ENCODE peak calls at places on chromosomes 1 and 21, in six cellular contexts. U is BJ, N is tibial artery, C is hepatocyte, R is colonic mucosa, Q is astrocyte. X is an unnamed sample.

GRCh38 chr1:233777571-233777970 is 126.9 kb upstream of the SLC35F3 start:
- DNase-seq in U (no peak), N (no peak), C (no peak), R (no peak), Q (no peak), X (no peak)

GRCh38 chr1:58785424-58786058 is 1.7 kb upstream of the JUN start:
- DNase-seq in U (no peak), N (peak), C (peak), R (peak), Q (peak), X (peak)

GRCh38 chr1:156692958-156693857 is 12.2 kb downstream of the CRABP2 start:
- DNase-seq in U (no peak), N (no peak), C (peak), R (no peak), Q (no peak), X (no peak)

GRCh38 chr1:163876546-163876945 is 554.8 kb downstream of the NUF2 start:
- DNase-seq in U (no peak), N (no peak), C (no peak), R (no peak), Q (no peak), X (no peak)

GRCh38 chr1:46202975-46203737 is at the start of gene LURAP1:
- DNase-seq in U (no peak), N (peak), C (peak), R (peak), Q (peak), X (peak)

GRCh38 chr1:208686592-208686991 is 442.4 kb upstream of the PLXNA2 start:
- DNase-seq in U (no peak), N (no peak), C (no peak), R (no peak), Q (no peak), X (no peak)

GRCh38 chr1:223201967-223202366 is 58.9 kb upstream of the TLR5 start:
- DNase-seq in U (no peak), N (no peak), C (no peak), R (no peak), Q (no peak), X (no peak)

GRCh38 chr1:15676688-15677661 is 7.1 kb upstream of the PLEKHM2 start:
- DNase-seq in U (no peak), N (no peak), C (no peak), R (no peak), Q (no peak), X (no peak)

GRCh38 chr1:53681647-53682368 is 57.2 kb downstream of the GLIS1 start:
- DNase-seq in U (no peak), N (peak), C (peak), R (peak), Q (no peak), X (no peak)

GRCh38 chr1:15799928-15800835 is 7.3 kb downstream of the UQCRHL start:
- DNase-seq in U (no peak), N (peak), C (peak), R (peak), Q (peak), X (peak)

GRCh38 chr1:116415699-116416533 is 42.9 kb downstream of the ATP1A1 start:
- DNase-seq in U (no peak), N (no peak), C (no peak), R (peak), Q (no peak), X (peak)

GRCh38 chr1:228058172-228058980 is 24.1 kb upstream of the ARF1 start:
- DNase-seq in U (no peak), N (no peak), C (no peak), R (no peak), Q (no peak), X (no peak)

GRCh38 chr1:234862944-234863515 is 253.1 kb upstream of the IRF2BP2 start:
- DNase-seq in U (peak), N (peak), C (peak), R (peak), Q (peak), X (peak)

GRCh38 chr1:15402809-15403450 is 6.8 kb upstream of the EFHD2 start:
- DNase-seq in U (no peak), N (no peak), C (no peak), R (no peak), Q (no peak), X (no peak)

GRCh38 chr1:203133969-203134725 is 6.6 kb downstream of the ADORA1 start:
- DNase-seq in U (no peak), N (no peak), C (peak), R (no peak), Q (peak), X (peak)

GRCh38 chr21:29080454-29080930 is 7.0 kb upstream of the CCT8 start:
- DNase-seq in U (no peak), N (no peak), C (no peak), R (no peak), Q (peak), X (no peak)

GRCh38 chr1:206116191-206116872 is 856 bp downstream of the AVPR1B start:
- DNase-seq in U (no peak), N (no peak), C (no peak), R (no peak), Q (no peak), X (no peak)

GRCh38 chr1:23371987-23372386 is 2.4 kb upstream of the ZNF436 start:
- DNase-seq in U (no peak), N (no peak), C (no peak), R (no peak), Q (no peak), X (no peak)

GRCh38 chr1:62725255-62725654 is 37.1 kb upstream of the DOCK7 start:
- DNase-seq in U (peak), N (no peak), C (no peak), R (no peak), Q (peak), X (peak)

GRCh38 chr1:155044812-155045690 is 6.1 kb upstream of the ADAM15 start:
- DNase-seq in U (no peak), N (peak), C (peak), R (peak), Q (peak), X (peak)

GRCh38 chr1:215567491-215568286 is 585 bp downstream of the KCTD3 start:
- DNase-seq in U (no peak), N (no peak), C (peak), R (peak), Q (peak), X (peak)

GRCh38 chr1:66350001-66350547 is 183.9 kb upstream of the SGIP1 start:
- DNase-seq in U (no peak), N (no peak), C (no peak), R (no peak), Q (no peak), X (peak)

GRCh38 chr1:66932291-66932690 is 7.5 kb downstream of the MIER1 start:
- DNase-seq in U (no peak), N (no peak), C (no peak), R (no peak), Q (no peak), X (no peak)

GRCh38 chr1:242447682-242448081 is 76.8 kb downstream of the PLD5 start:
- DNase-seq in U (no peak), N (no peak), C (no peak), R (no peak), Q (no peak), X (no peak)

GRCh38 chr1:235073331-235073967 is 55.2 kb downstream of the TOMM20 start:
- DNase-seq in U (no peak), N (no peak), C (peak), R (peak), Q (no peak), X (peak)

GRCh38 chr21:16992448-16992847 is 520.4 kb upstream of the CXADR start:
- DNase-seq in U (no peak), N (no peak), C (no peak), R (no peak), Q (no peak), X (no peak)

GRCh38 chr1:38973659-38974437 is 17.2 kb upstream of the AKIRIN1 start:
- DNase-seq in U (no peak), N (no peak), C (no peak), R (no peak), Q (no peak), X (peak)

GRCh38 chr1:13577846-13578245 is 5.8 kb upstream of the PDPN start:
- DNase-seq in U (no peak), N (no peak), C (no peak), R (no peak), Q (no peak), X (no peak)

GRCh38 chr21:14306143-14306907 is 76.6 kb downstream of the HSPA13 start:
- DNase-seq in U (no peak), N (no peak), C (no peak), R (no peak), Q (no peak), X (peak)
- TF ChIP-seq CTCF in U (no peak), N (no peak), C (peak), R (no peak), Q (no peak), X (peak)

GRCh38 chr1:114703242-114703641 is 7.9 kb upstream of the AMPD1 start:
- DNase-seq in U (no peak), N (no peak), C (no peak), R (no peak), Q (no peak), X (peak)
- H3K4me3 ChIP-seq in U (no peak), N (no peak), C (no peak), R (no peak), Q (no peak), X (no peak)

GRCh38 chr1:84506729-84507453 is 510 bp upstream of the GNG5 start:
- DNase-seq in U (no peak), N (no peak), C (no peak), R (no peak), Q (no peak), X (no peak)

GRCh38 chr1:84502892-84503291 is 3.3 kb upstream of the SPATA1 start:
- DNase-seq in U (no peak), N (no peak), C (no peak), R (no peak), Q (no peak), X (no peak)

GRCh38 chr1:84506002-84506728 is at the start of the genes GNG5 and SPATA1:
- DNase-seq in U (peak), N (peak), C (peak), R (peak), Q (peak), X (peak)

GRCh38 chr1:84505167-84506001 is 802 bp upstream of the SPATA1 start:
- DNase-seq in U (no peak), N (peak), C (peak), R (no peak), Q (peak), X (peak)

GRCh38 chr1:84504580-84505021 is 1.6 kb upstream of the SPATA1 start:
- DNase-seq in U (no peak), N (no peak), C (peak), R (no peak), Q (peak), X (peak)
- TF ChIP-seq CTCF in U (no peak), N (no peak), C (no peak), R (no peak), Q (peak), X (no peak)

DNA sequence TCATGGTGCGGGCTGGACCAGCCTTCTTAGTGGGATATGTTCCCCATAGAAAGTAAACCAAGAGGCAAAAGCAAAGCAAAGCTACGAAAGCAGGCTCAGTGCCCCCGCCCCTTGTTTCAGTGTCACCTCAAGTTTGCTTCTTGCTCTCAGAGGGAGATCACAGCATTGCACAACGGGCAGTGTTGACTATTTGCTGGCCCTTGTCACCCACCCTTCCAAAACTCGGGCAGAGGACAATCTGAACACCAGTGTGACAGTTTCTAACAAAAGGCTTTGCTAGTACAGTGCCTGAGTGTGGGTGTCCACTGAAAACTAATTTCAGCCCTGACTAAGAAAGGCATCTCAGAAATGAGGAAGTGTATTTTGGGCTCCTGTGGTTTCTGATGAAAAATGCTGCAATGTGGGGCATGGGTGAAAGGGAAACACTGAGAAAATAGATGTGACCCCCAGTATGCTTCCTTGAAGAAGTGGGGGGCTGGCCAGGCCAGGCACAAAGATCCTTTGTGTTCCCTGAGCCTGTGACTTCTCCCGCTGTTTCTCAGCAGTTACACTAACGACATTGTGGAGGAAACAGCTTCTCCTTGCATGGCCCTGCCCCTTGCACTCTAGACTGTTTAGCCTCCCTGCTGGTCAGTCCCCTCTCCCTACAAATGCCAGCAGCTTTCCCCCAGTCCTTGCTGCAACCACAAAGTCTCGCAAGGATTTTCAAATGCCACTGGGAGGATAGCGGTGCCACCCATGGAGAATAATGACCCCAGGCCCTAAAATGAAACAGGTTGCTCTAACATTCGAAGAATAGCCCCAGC is 33.3 kb upstream of the KCNE1 start:
- DNase-seq in U (peak), N (no peak), C (peak), R (peak), Q (peak), X (peak)
- H3K4me3 ChIP-seq in U (no peak), N (no peak), C (no peak), R (no peak), Q (peak), X (no peak)

DNA sequence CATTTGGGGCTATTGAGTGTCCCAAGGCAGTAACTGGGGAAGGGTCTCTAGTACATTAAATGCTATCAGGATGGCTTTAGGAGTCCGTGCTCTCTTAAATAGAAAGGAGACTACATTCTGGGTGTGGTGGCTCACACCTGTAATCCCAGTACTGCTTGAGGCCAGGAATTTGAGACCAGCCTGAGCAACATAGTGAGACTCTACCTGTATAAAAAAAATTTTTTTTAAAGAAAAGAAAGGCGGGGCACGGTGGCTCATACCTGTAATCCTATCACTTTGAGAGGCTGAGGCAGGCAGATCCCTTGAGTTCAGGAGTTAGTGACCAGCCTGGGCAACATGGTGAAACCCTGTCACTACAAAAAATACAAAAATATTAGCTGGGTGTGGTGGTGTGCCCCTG is 21.5 kb downstream of the OSBPL9 start:
- DNase-seq in U (no peak), N (no peak), C (no peak), R (no peak), Q (no peak), X (no peak)
- TF ChIP-seq CTCF in U (no peak), N (no peak), C (no peak), R (no peak), Q (no peak), X (no peak)

DNA sequence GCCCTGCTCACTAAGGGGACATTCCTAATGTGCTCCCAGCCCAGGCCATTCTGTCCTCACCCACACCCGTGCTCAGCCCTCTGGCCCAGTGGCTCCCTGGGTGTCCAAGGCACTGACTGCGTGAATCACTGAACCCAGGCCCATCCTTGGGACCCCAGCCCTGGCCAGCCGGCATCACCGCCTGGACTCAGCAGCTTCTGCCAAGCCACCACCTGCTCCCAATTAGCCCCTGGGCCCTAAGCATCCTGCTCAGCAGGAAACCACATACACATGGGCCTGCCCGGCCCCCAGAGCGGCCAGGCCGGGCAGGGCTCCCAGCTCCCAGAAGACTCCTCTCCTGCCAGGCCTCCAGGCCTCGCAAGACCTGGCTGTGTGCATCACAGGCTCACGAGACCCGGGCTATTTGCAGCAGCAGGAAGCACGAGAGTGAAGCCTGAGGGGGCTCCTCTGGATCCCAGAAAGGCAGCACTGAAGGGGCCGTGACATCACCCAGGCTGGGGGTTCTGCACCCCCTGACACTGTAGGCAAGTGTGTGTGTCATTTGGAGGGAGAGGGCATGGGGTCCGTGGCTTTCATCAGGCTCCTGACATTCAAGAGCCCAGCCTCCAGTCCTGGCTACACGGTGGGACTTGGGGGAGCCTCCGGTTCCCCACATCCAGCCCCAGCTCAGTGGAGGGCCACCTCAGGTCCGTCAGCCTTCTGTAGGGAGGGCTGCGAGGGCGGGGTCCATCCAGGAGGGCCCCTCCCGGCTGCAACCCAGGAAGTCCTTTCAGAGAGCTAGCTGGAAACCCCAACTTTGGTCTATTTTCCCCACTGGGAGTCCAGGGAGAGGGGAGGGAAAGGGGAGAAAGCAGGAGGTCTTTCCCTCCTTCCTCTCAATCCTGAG is 1.6 kb downstream of the MFAP2 start:
- DNase-seq in U (peak), N (peak), C (peak), R (peak), Q (peak), X (peak)
- H3K4me3 ChIP-seq in U (peak), N (peak), C (peak), R (no peak), Q (peak), X (peak)

GRCh38 chr21:38702196-38702595 is 103.5 kb upstream of the ETS2 start:
- DNase-seq in U (no peak), N (no peak), C (no peak), R (no peak), Q (no peak), X (no peak)

GRCh38 chr21:38696617-38697016 is 109.1 kb upstream of the ETS2 start:
- DNase-seq in U (no peak), N (no peak), C (no peak), R (no peak), Q (no peak), X (no peak)

GRCh38 chr21:38699048-38699447 is 106.7 kb upstream of the ETS2 start:
- DNase-seq in U (no peak), N (no peak), C (no peak), R (no peak), Q (no peak), X (no peak)
- TF ChIP-seq CTCF in U (peak), N (no peak), C (no peak), R (peak), Q (no peak), X (peak)

GRCh38 chr1:54714881-54715492 is 674 bp upstream of the TTC4 start:
- DNase-seq in U (no peak), N (no peak), C (no peak), R (peak), Q (no peak), X (no peak)
- H3K4me3 ChIP-seq in U (peak), N (peak), C (peak), R (peak), Q (peak), X (peak)